ENCODE peak calls at places on chromosomes 6 and 20, in five cellular contexts. V is thyroid gland, Y is suprapubic skin, F is IMR-90, T is aorta. I is an unnamed sample. For H3K4me1, the result is how much of the 10 kb centered on the place peaks cover.

GRCh38 chr6:145809785-145810184 is 4.8 kb downstream of the FBXO30 start:
- DNase-seq in Y (no peak), F (peak), T (no peak), V (peak), I (peak)

GRCh38 chr6:4192173-4192572 is 56.8 kb upstream of the ECI2 start:
- DNase-seq in F (no peak), Y (no peak), T (no peak), V (no peak), I (peak)

GRCh38 chr20:45479822-45480221 is 10.3 kb downstream of the WFDC2 start:
- DNase-seq in Y (no peak), T (no peak), F (no peak), V (no peak), I (no peak)

GRCh38 chr6:35400901-35401311 is 51.2 kb upstream of the FANCE start:
- DNase-seq in Y (no peak), V (peak), F (peak), T (no peak), I (peak)

GRCh38 chr6:152748843-152749242 is 1.8 kb upstream of the VIP start:
- DNase-seq in Y (no peak), V (no peak), F (peak), T (no peak), I (peak)

GRCh38 chr6:10556496-10557391 is 35.6 kb downstream of the GCNT2 start:
- DNase-seq in T (no peak), Y (no peak), V (peak), F (no peak), I (no peak)

GRCh38 chr6:36355819-36356218 is 19.1 kb upstream of the BNIP5 start:
- DNase-seq in V (no peak), Y (no peak), F (no peak), T (no peak), I (no peak)

GRCh38 chr20:10559266-10559665 is 114.5 kb downstream of the JAG1 start:
- DNase-seq in Y (no peak), V (peak), T (no peak), F (no peak), I (no peak)

GRCh38 chr6:43770417-43771209 is 602 bp downstream of the VEGFA start:
- DNase-seq in V (peak), Y (no peak), T (peak), F (peak), I (peak)

GRCh38 chr6:154731296-154732218 is 1.7 kb upstream of the SCAF8 start:
- DNase-seq in V (no peak), F (no peak), T (no peak), Y (no peak), I (no peak)

GRCh38 chr20:50537546-50538201 is 27.5 kb downstream of the PTPN1 start:
- DNase-seq in T (no peak), F (no peak), Y (no peak), V (peak), I (no peak)

GRCh38 chr6:109073344-109074235 is 21.1 kb downstream of the SESN1 start:
- DNase-seq in T (no peak), V (peak), F (peak), Y (no peak), I (peak)

GRCh38 chr20:14764511-14765369 is 427.3 kb upstream of the FLRT3 start:
- DNase-seq in T (no peak), F (no peak), V (peak), Y (no peak), I (no peak)

DNA sequence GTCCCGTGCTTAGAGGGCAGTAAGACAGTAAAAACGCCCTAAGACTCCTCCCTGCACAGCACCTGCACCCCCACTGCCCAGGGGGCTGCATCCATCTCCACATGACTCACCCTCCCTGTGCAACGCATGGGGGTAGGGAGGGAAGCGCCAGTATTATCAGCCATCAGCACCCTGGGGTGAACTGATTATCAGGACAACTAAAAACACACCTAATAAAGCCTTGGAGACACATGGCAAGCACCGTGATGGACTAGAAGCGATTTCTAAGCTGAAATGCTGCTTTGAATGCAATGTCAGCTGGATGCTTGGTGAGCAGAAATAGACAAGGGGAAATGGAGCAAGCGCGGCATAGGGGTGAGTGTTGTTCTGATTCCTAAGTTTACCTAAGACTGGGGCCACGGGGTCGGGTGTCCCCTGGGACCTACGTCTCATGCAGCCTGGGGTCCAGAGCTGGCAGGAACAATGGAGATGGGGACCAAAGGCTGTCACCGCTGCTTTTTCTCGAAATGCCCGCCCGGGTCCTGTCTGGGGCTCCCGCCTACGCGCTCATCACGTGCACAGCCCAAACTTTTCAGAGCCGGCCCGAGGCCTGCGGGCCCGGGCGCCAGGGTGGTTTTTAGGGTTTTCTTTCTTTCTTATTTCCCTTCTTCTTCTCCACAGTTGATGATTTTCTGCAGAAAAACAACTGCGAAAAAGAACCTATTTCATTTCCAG is 702 bp upstream of the TNFAIP3 start:
- DNase-seq in T (no peak), V (peak), F (no peak), Y (peak), I (no peak)
- H3K27ac ChIP-seq in T (peak), V (peak), F (peak), Y (peak), I (peak)

GRCh38 chr6:37822851-37823682 is 3.5 kb downstream of the ZFAND3 start:
- DNase-seq in F (no peak), T (no peak), V (peak), Y (no peak), I (peak)

GRCh38 chr6:37824170-37824569 is 4.6 kb downstream of the ZFAND3 start:
- DNase-seq in Y (no peak), V (no peak), F (no peak), T (no peak), I (no peak)

GRCh38 chr6:37826993-37827392 is 7.5 kb downstream of the ZFAND3 start:
- DNase-seq in F (no peak), V (no peak), Y (no peak), T (no peak), I (no peak)

GRCh38 chr6:37827603-37828265 is 8.2 kb downstream of the ZFAND3 start:
- DNase-seq in V (no peak), Y (no peak), F (no peak), T (no peak), I (no peak)

DNA sequence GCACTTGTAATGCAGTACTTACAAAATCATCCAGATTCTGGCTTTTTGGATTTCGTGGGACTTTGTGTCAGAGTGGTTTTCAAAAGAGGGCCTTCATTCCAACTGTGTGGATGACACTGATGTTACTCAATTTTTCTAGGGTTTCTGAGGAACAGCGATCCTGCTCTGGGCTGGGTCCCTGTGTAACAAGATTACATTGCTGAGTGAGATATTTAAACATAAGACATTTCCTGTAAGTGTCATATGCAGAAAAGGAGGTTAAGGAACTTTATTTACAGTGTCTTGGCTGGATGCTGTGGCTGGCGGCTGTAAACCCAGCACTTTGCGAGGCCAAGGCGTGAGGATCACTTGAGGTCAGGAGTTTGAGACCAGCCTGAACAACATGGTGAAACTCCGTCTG is 6.7 kb downstream of the ZFAND3 start:
- DNase-seq in V (no peak), Y (no peak), F (no peak), T (no peak), I (peak)
- H3K4me1 ChIP-seq in V (half or more), Y (half or more), F (under half), T (under half), I (half or more)

GRCh38 chr6:18324708-18325047 is 60.3 kb upstream of the DEK start:
- DNase-seq in F (no peak), Y (no peak), T (no peak), V (no peak), I (no peak)
- H3K27ac ChIP-seq in F (no peak), Y (no peak), T (no peak), V (no peak), I (no peak)

GRCh38 chr20:62620624-62621023 is 21.7 kb upstream of the SLCO4A1 start:
- DNase-seq in Y (no peak), T (no peak), V (no peak), F (no peak), I (no peak)
- H3K4me1 ChIP-seq in Y (half or more), T (under half), V (under half), F (under half), I (under half)

GRCh38 chr6:52904562-52905279 is 4.8 kb downstream of the GSTA3 start:
- DNase-seq in V (no peak), F (no peak), Y (no peak), T (no peak), I (no peak)

GRCh38 chr6:52914516-52914915 is 5.0 kb upstream of the GSTA3 start:
- DNase-seq in T (no peak), V (no peak), Y (no peak), F (no peak), I (no peak)

GRCh38 chr6:52910091-52910490 is 593 bp upstream of the GSTA3 start:
- DNase-seq in T (no peak), V (no peak), F (no peak), Y (no peak), I (no peak)

GRCh38 chr6:52909531-52909930 is at the start of gene GSTA3:
- DNase-seq in Y (no peak), V (no peak), F (no peak), T (no peak), I (peak)

GRCh38 chr6:52909131-52909530 is 367 bp downstream of the GSTA3 start:
- DNase-seq in V (no peak), Y (no peak), F (no peak), T (no peak), I (peak)
- H3K27ac ChIP-seq in V (no peak), Y (peak), F (no peak), T (no peak), I (no peak)

GRCh38 chr6:160391419-160392116 is 43.4 kb downstream of the SLC22A3 start:
- DNase-seq in Y (no peak), T (no peak), F (no peak), V (no peak), I (peak)

GRCh38 chr6:160393966-160394653 is 45.9 kb downstream of the SLC22A3 start:
- DNase-seq in Y (no peak), F (no peak), T (no peak), V (no peak), I (no peak)

GRCh38 chr6:160387887-160388286 is 39.7 kb downstream of the SLC22A3 start:
- DNase-seq in T (no peak), V (no peak), F (no peak), Y (no peak), I (no peak)

GRCh38 chr6:160386869-160387518 is 38.8 kb downstream of the SLC22A3 start:
- DNase-seq in V (no peak), Y (no peak), F (no peak), T (peak), I (peak)

DNA sequence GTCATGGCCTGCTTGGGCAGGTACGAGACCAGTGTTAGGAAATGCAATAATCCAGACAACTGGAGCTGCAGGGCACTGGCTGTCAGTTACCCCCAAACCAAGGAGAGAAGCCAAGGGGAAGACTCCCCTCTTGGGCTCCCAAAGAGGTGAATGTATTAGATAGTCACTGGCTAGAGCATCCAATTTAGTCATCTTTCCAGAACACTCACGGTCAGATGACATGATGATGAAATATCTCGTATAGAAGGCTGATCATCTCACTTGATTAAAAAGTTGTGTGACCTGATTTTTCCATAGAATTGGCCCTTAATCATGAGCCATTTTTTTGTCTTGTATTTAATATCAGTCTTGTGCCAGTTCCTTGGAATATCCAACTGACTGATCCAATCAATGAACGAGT is 40.7 kb downstream of the SLC22A3 start:
- DNase-seq in Y (no peak), V (no peak), F (no peak), T (no peak), I (peak)
- H3K4me1 ChIP-seq in Y (half or more), V (under half), F (under half), T (under half), I (under half)

DNA sequence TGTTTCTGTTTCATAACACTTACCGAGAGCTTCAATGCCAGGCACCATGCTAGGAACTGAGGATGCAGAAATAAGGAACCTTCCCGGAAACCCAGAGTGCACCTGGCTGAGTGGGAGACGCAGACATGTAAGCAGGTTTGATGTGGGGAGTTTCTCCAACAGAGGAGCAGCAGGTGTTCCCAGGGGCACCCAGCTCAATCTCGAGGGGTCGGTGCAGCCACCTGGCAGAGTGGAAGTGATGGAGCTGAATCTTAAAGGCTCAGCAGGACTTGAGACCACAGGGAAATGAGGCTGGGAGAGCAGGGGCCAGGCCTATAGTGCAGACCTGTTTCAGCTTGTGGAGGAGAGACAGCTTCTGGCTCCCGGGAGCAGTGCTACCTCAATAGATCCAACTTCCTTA is 27.9 kb upstream of the SRC start:
- DNase-seq in V (no peak), F (no peak), Y (no peak), T (no peak), I (no peak)
- H3K27ac ChIP-seq in V (no peak), F (no peak), Y (no peak), T (no peak), I (no peak)

DNA sequence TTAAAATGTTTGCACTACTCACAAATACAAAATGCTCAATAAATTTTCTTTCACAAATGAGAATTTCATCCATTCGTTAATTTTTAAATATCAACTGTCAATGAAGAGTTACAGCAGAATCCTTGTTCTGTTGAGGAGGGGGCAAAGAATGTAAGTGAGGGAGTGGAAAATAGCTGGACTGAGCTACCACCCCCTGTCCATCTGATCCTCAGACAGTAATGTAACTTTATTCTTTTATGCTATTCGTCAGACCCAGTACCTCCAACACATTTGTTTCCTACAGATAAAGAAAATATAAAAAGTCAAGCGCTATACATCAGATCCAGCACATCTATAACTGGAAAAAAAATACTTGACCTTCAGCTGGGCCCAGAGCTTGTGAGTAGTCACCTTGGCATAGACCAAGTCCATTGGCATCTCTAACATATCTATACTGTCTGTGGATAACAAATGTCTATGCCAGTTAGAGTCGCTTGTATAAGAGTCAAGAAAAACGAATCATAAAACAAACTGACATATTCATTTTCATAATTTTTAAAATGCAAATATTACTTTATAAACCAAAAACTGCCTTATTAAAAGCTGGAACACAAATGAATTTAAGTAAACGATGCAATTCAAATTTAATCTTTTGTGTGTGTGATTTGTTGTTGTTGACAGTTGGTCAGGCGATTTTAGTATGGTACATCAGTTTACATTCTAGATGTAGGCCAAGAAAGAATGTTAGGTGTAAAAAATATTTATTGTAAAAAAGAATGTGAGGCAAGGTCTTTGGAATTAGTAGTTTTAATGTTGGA is 57.2 kb upstream of the HFE start:
- DNase-seq in F (no peak), T (no peak), Y (no peak), V (no peak), I (no peak)
- H3K4me1 ChIP-seq in F (under half), T (under half), Y (under half), V (under half), I (under half)